ENCODE peak calls at places on chromosomes 6 and 20, in ten cellular contexts. W is OCI-LY7, P is keratinocyte, L is H1, M is H9, N is GM23248, C is fibroblast of lung, B is PC-3, O is mammary epithelial cell, S is hepatocyte. X is an unnamed sample. For H3K4me1, H3K9me3 and H4K20me1, the result is how much of the 10 kb centered on the place peaks cover.

GRCh38 chr6:7589221-7589620 is 777 bp upstream of the SNRNP48 start:
- DNase-seq in C (no peak), P (no peak), B (no peak), L (no peak), W (no peak), N (peak), O (no peak), M (no peak), S (no peak), X (no peak)

GRCh38 chr6:28254340-28254618 is 2.2 kb upstream of the ZKSCAN4 start:
- DNase-seq in S (no peak), O (no peak), C (no peak), P (no peak), B (no peak), W (no peak), N (no peak), M (no peak), L (no peak), X (no peak)

GRCh38 chr20:38843346-38843745 is 37.8 kb downstream of the PPP1R16B start:
- DNase-seq in W (peak), B (no peak), M (no peak), P (no peak), S (no peak), O (no peak), C (no peak), L (no peak), N (no peak), X (no peak)

GRCh38 chr6:152824666-152825065 is 74.1 kb downstream of the VIP start:
- DNase-seq in P (no peak), N (no peak), L (no peak), B (no peak), S (no peak), O (no peak), M (no peak), C (no peak), W (no peak), X (no peak)

GRCh38 chr6:169841251-169841650 is 89.8 kb downstream of the ERMARD start:
- DNase-seq in L (no peak), B (no peak), N (no peak), O (no peak), M (peak), W (no peak), C (no peak), S (no peak), P (no peak), X (no peak)

GRCh38 chr6:79077680-79078056 is 386 bp downstream of the PHIP start:
- DNase-seq in S (peak), C (no peak), N (peak), M (no peak), B (peak), L (no peak), W (peak), P (no peak), O (no peak), X (peak)

GRCh38 chr20:17885544-17885943 is 83.0 kb downstream of the SNX5 start:
- DNase-seq in N (no peak), W (no peak), C (no peak), L (no peak), P (no peak), M (no peak), S (no peak), B (no peak), O (no peak), X (no peak)

GRCh38 chr20:49983848-49984408 is 1.1 kb downstream of the SNAI1 start:
- DNase-seq in W (no peak), N (peak), S (no peak), O (no peak), P (no peak), M (no peak), L (no peak), C (peak), B (no peak), X (peak)

GRCh38 chr6:147559016-147559415 is 50.5 kb downstream of the SAMD5 start:
- DNase-seq in M (no peak), P (no peak), N (no peak), O (no peak), W (no peak), L (no peak), C (no peak), B (no peak), S (no peak), X (no peak)

GRCh38 chr20:6533828-6534388 is 233.6 kb upstream of the BMP2 start:
- DNase-seq in C (peak), W (no peak), L (no peak), S (peak), P (no peak), O (peak), B (peak), M (no peak), N (peak), X (no peak)

GRCh38 chr6:156379946-156380707 is 397.1 kb upstream of the ARID1B start:
- DNase-seq in P (no peak), L (no peak), O (no peak), C (peak), S (peak), W (no peak), B (peak), N (peak), M (no peak), X (no peak)

GRCh38 chr6:105363100-105363754 is 39.7 kb downstream of the PREP start:
- DNase-seq in O (peak), C (peak), P (no peak), M (no peak), S (peak), W (no peak), L (no peak), N (peak), B (peak), X (no peak)

GRCh38 chr6:169230322-169230665 is 23.4 kb downstream of the THBS2 start:
- DNase-seq in B (no peak), N (no peak), C (no peak), M (no peak), S (no peak), L (peak), W (no peak), O (peak), P (no peak), X (no peak)

GRCh38 chr6:102075539-102075938 is 682.0 kb downstream of the GRIK2 start:
- DNase-seq in P (no peak), B (no peak), N (no peak), O (peak), L (no peak), C (no peak), S (peak), M (no peak), W (no peak), X (no peak)

GRCh38 chr6:87277123-87277522 is 45.3 kb upstream of the SMIM8 start:
- DNase-seq in B (peak), L (no peak), M (no peak), P (no peak), S (no peak), W (peak), N (peak), C (peak), O (peak), X (peak)

GRCh38 chr6:41747256-41748101 is at the start of gene PGC:
- DNase-seq in M (no peak), B (peak), P (no peak), N (no peak), O (peak), S (no peak), W (no peak), L (no peak), C (no peak), X (no peak)

GRCh38 chr20:62778601-62779416 is 17.5 kb upstream of the MRGBP start:
- DNase-seq in C (no peak), B (no peak), W (no peak), M (peak), N (no peak), P (no peak), L (no peak), S (no peak), O (no peak), X (no peak)

GRCh38 chr20:9161308-9161707 is 92.4 kb downstream of the PLCB4 start:
- DNase-seq in S (no peak), B (no peak), O (no peak), M (no peak), N (no peak), L (no peak), C (no peak), W (no peak), P (no peak), X (no peak)

GRCh38 chr20:1820137-1821074 is 74.8 kb upstream of the SIRPA start:
- DNase-seq in N (peak), M (no peak), B (peak), O (peak), L (no peak), P (no peak), C (peak), W (no peak), S (no peak), X (no peak)

GRCh38 chr6:37442416-37443218 is 9.6 kb downstream of the CMTR1 start:
- DNase-seq in C (no peak), M (no peak), O (no peak), L (no peak), S (no peak), N (peak), W (no peak), B (no peak), P (no peak), X (no peak)

GRCh38 chr20:24648481-24648880 is 179.1 kb downstream of the SYNDIG1 start:
- DNase-seq in W (no peak), C (peak), L (no peak), O (no peak), S (no peak), M (no peak), P (no peak), N (peak), B (no peak), X (peak)

GRCh38 chr6:157790548-157791160 is 32.4 kb upstream of the SNX9 start:
- DNase-seq in P (no peak), W (no peak), B (no peak), O (no peak), S (no peak), N (peak), L (no peak), C (peak), M (no peak), X (no peak)

GRCh38 chr6:117483004-117483644 is 650 bp downstream of the DCBLD1 start:
- DNase-seq in C (peak), B (peak), N (peak), W (no peak), M (peak), O (peak), S (peak), L (peak), P (no peak), X (no peak)

GRCh38 chr6:108904731-108905130 is 56.5 kb downstream of the ARMC2 start:
- DNase-seq in C (no peak), O (no peak), S (no peak), P (no peak), M (no peak), B (no peak), L (no peak), W (peak), N (no peak), X (no peak)

GRCh38 chr20:57663241-57663640 is 43.0 kb upstream of the ZBP1 start:
- DNase-seq in W (no peak), C (no peak), O (no peak), M (no peak), L (no peak), N (no peak), S (no peak), B (no peak), P (no peak), X (no peak)

GRCh38 chr20:62876826-62877728 is 15.5 kb upstream of the TCFL5 start:
- DNase-seq in S (no peak), L (no peak), N (peak), B (no peak), M (peak), P (no peak), W (no peak), O (no peak), C (peak), X (no peak)

GRCh38 chr20:2285618-2286017 is 10.2 kb upstream of the TGM3 start:
- DNase-seq in N (no peak), M (no peak), L (no peak), W (no peak), O (no peak), C (no peak), B (peak), P (no peak), S (no peak), X (peak)

DNA sequence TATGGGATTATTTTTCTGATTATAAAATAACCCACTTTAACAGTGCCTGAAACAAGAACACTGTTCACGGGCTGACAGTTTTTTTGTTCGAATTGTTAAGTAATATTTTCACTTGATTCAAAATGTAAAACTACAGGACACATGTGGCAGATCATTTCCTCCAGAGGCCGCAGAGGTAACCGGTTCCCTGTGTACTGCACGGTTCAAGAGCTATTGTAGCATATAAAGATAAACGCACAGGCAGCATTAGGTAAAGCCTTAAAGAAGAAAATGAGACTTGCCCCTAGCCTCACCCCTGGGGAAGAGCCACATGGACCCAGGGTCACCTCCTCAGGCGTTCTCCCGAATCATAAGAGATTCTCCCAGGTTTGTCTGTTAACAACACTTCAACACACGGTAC is 181.3 kb upstream of the AFDN start:
- DNase-seq in W (no peak), O (no peak), L (no peak), M (no peak), P (no peak), C (no peak), B (no peak), S (no peak), N (no peak), X (no peak)
- H3K4me1 ChIP-seq in W (under half), O (under half), L (under half), M (under half), P (under half), C (under half), B (under half), S (under half), N (under half), X (under half)

GRCh38 chr6:46221221-46221793 is 50.5 kb upstream of the ENPP5 start:
- DNase-seq in B (peak), M (no peak), L (no peak), C (peak), W (peak), S (peak), O (peak), P (no peak), N (peak), X (peak)

GRCh38 chr6:46217671-46218131 is 46.9 kb upstream of the ENPP5 start:
- DNase-seq in O (no peak), C (peak), L (no peak), S (no peak), W (peak), N (peak), P (no peak), B (no peak), M (no peak), X (peak)

GRCh38 chr6:46220351-46221220 is 49.8 kb upstream of the ENPP5 start:
- DNase-seq in P (no peak), W (peak), B (no peak), N (no peak), S (no peak), M (no peak), O (no peak), C (no peak), L (no peak), X (peak)

GRCh38 chr6:46218457-46218856 is 47.7 kb upstream of the ENPP5 start:
- DNase-seq in C (no peak), M (no peak), S (no peak), P (no peak), B (no peak), L (no peak), N (no peak), W (no peak), O (no peak), X (no peak)

DNA sequence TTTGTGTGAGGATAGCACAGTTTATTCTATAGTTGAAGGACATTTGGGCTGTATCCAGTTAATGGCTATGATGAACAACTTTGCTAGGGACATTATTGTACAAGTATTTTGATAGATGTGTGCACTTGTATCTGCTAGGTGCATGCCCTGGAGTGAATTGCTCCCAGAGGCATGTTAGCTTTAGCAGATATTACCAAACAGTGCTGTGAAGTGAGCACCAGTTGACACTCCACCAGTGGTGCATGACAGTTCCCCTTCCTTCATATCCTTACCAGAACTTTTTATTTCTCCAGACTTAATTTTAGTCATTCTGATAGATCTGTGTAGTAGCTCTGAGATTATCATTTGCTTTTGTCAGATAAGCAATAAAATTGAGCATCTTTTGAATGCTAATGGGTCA is 48.9 kb upstream of the ENPP5 start:
- DNase-seq in O (no peak), L (no peak), C (no peak), B (no peak), P (no peak), M (no peak), W (peak), S (no peak), N (no peak), X (peak)
- H3K9me3 ChIP-seq in O (under half), L (under half), C (under half), B (under half), P (under half), M (under half), W (under half), S (under half), N (under half), X (under half)

DNA sequence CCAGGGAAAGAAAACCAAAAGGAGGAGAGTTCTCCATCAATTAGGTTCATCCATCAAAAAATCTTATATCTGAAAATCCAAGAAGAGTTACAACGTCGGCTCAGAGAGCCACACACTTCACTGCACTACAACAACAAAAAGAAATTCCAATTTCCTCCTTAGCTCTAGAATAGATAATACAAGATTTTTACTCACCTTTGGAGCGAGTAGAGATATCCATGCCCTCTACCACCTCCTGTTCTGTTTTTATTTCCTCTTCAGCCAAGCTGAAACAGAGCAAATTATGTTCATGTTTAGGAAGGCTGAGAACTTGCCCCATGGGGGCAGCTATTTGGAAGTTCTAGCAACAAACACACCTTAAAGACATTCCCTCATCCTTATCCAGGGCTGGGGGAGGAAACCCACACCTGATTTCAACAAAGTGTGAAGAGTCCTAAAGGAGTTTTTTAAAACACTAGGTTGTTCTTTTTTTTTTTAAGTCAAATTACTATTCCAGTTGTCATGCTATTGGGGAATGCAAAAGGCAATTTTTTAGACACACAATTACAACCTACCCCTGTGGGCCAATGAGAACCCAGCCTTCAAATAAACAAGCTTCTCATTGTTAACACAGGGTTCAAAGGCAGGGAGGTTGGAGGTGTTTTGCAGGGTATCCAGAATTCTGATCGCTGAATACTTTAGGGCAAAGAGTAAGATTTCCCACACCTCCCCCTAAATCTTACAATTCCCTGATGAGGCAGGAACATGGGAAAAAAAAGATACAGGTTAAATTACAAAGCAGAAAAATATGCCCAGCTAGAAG is 8.6 kb downstream of the ZMYND8 start:
- DNase-seq in S (no peak), W (no peak), C (no peak), N (no peak), L (no peak), P (no peak), M (no peak), B (no peak), O (no peak), X (no peak)
- H4K20me1 ChIP-seq in S (under half), W (under half), C (under half), N (under half), L (under half), P (under half), M (under half), B (under half), O (under half), X (under half)

GRCh38 chr6:127868338-127868737 is 32.5 kb downstream of the THEMIS start:
- DNase-seq in O (peak), W (no peak), L (no peak), C (no peak), N (no peak), M (no peak), B (peak), P (no peak), S (no peak), X (no peak)
- H3K4me1 ChIP-seq in O (under half), W (under half), L (under half), C (under half), N (under half), M (under half), B (under half), P (under half), S (under half), X (under half)

GRCh38 chr20:30601974-30602373 is 655.5 kb upstream of the DEFB115 start:
- DNase-seq in N (no peak), B (no peak), W (no peak), L (no peak), M (no peak), C (no peak), P (no peak), O (no peak), S (no peak), X (no peak)
- H3K9me3 ChIP-seq in N (under half), B (under half), W (under half), L (half or more), M (half or more), C (under half), P (under half), O (under half), S (under half), X (under half)

DNA sequence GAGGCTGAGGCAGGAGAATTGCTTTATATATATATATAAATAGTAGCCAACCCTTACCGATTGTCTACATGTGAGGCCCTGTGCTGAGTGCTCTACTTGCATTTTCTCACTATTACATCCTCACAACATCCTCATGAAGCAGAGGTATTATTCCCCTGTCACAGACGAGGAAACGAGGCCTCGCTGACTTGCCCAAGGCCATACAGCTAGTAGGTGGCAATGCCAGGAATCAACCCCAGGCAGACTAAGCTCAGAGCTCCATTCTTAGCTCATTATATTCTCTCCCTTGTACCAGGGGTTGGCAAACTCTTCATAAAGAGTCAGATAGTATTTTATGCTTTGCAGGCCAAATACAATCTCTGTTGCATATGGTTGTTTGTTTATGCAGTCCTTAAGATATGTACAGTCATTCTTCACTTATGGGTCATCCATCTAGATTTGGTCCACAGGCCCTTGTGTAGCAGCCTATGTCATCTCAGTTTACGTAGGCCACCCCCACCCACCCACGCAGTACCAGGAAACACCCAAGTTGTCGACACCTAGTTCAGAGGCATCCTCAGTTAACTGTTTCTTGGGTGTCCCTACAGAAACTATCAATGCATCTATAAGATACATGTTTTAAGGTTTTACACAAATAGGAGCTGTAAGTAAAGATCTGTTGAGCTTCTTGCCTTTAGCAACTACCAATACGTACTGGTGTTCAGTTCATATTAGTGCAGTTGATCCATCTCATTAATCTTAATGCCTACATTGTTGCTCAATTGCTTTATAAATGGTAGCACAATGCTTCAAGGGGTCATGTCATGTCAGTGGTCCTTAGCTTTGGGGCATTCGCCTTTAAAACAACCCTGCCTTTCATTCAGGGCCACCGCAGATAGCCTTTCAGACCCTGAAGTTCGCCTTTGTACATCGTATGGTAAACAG is 3.0 kb downstream of the CASS4 start:
- DNase-seq in W (no peak), L (no peak), P (no peak), S (no peak), N (peak), C (peak), M (no peak), O (no peak), B (no peak), X (no peak)
- H4K20me1 ChIP-seq in W (under half), L (under half), P (under half), S (under half), N (under half), C (under half), M (under half), O (under half), B (under half), X (under half)

GRCh38 chr6:30213654-30213998 is 420 bp upstream of the TRIM26 start:
- DNase-seq in C (no peak), O (no peak), S (no peak), L (no peak), B (no peak), W (no peak), N (no peak), M (no peak), P (no peak), X (no peak)
- H3K4me1 ChIP-seq in C (under half), O (under half), S (under half), L (under half), B (under half), W (half or more), N (under half), M (under half), P (under half), X (half or more)

GRCh38 chr6:73739097-73739496 is 43.1 kb downstream of the CD109 start:
- DNase-seq in B (peak), P (no peak), L (no peak), C (peak), W (peak), M (no peak), O (peak), N (peak), S (peak), X (peak)
- H3K9me3 ChIP-seq in B (under half), P (under half), L (under half), C (under half), W (under half), M (under half), O (under half), N (under half), S (under half), X (under half)